ENCODE peak calls at places on chromosomes 16 and 17, in four cellular contexts. H is HepG2, P is HCT116, M is K562. W is an unnamed sample.

GRCh38 chr17:44655983-44656700 is at the start of gene MEIOC:
- DNase-seq in H (no peak), M (no peak), P (no peak), W (peak; percentile 97)

GRCh38 chr17:32564325-32564724 is 77.5 kb downstream of the CDK5R1 start:
- DNase-seq in M (no peak), P (no peak), H (no peak), W (no peak)

GRCh38 chr17:79154446-79154845 is 79.8 kb downstream of the ENGASE start:
- DNase-seq in M (no peak), P (no peak), H (no peak), W (peak; percentile 70)

GRCh38 chr16:72285728-72286127 is 113.8 kb upstream of the PMFBP1 start:
- DNase-seq in H (no peak), P (no peak), M (no peak), W (no peak)

GRCh38 chr17:42054101-42054500 is 3.7 kb upstream of the C17orf113 start:
- DNase-seq in H (no peak), P (no peak), M (no peak), W (no peak)

GRCh38 chr17:64580384-64581307 is 73.9 kb downstream of the CEP95 start:
- DNase-seq in M (no peak), H (no peak), P (no peak), W (no peak)

GRCh38 chr16:59324462-59324861 is 590.3 kb upstream of the GOT2 start:
- DNase-seq in M (no peak), P (no peak), H (no peak), W (no peak)

GRCh38 chr17:28381141-28381825 is 9.8 kb downstream of the SARM1 start:
- DNase-seq in H (no peak), M (no peak), P (no peak), W (no peak)

GRCh38 chr16:58098207-58099096 is 30.7 kb downstream of the CFAP20 start:
- DNase-seq in M (no peak), P (no peak), H (no peak), W (no peak)

GRCh38 chr16:15033309-15033707 is 22.6 kb downstream of the NTAN1 start:
- DNase-seq in M (no peak), H (no peak), P (no peak), W (peak; percentile 72)

GRCh38 chr17:8628609-8629169 is 1.8 kb downstream of the MYH10 start:
- DNase-seq in H (no peak), P (no peak), M (peak; percentile 60), W (peak; percentile 43)

GRCh38 chr17:17567631-17568030 is 23.9 kb downstream of the PEMT start:
- DNase-seq in M (no peak), P (no peak), H (no peak), W (peak; percentile 65)

GRCh38 chr16:52384378-52384777 is 162.6 kb downstream of the TOX3 start:
- DNase-seq in M (no peak), H (peak; percentile 63), P (no peak), W (no peak)

GRCh38 chr17:77738666-77739531 is 219.6 kb upstream of the TNRC6C start:
- DNase-seq in M (no peak), P (no peak), H (no peak), W (no peak)

GRCh38 chr16:86868746-86869145 is 290.4 kb downstream of the FOXL1 start:
- DNase-seq in M (no peak), H (no peak), P (no peak), W (no peak)

GRCh38 chr16:19410435-19411153 is 7.1 kb upstream of the TMC5 start:
- DNase-seq in M (no peak), H (no peak), P (no peak), W (peak; percentile 76)

GRCh38 chr16:71311553-71312158 is 22.5 kb upstream of the CMTR2 start:
- DNase-seq in M (peak; percentile 44), P (no peak), H (peak; percentile 54), W (peak; percentile 61)

GRCh38 chr16:28497386-28497785 is 2.9 kb downstream of the APOBR start:
- DNase-seq in M (no peak), P (no peak), H (no peak), W (no peak)

GRCh38 chr17:55545765-55546164 is 34.5 kb upstream of the SMIM36 start:
- DNase-seq in M (no peak), H (no peak), P (no peak), W (no peak)

GRCh38 chr17:6555331-6556120 is 829 bp downstream of the PITPNM3 start:
- DNase-seq in P (no peak), M (no peak), H (no peak), W (peak; percentile 60)

GRCh38 chr16:73268311-73268997 is 220.5 kb upstream of the ZFHX3 start:
- DNase-seq in P (no peak), M (no peak), H (peak; percentile 12), W (peak; percentile 46)

GRCh38 chr17:4514779-4515178 is 16.1 kb downstream of the SPNS2 start:
- DNase-seq in P (no peak), H (no peak), M (no peak), W (no peak)

GRCh38 chr17:78476973-78477372 is 98.5 kb downstream of the PGS1 start:
- DNase-seq in H (peak; percentile 67), P (no peak), M (no peak), W (no peak)

GRCh38 chr16:72848759-72849664 is 198.9 kb downstream of the ZFHX3 start:
- DNase-seq in M (no peak), H (no peak), P (peak; percentile 56), W (peak; percentile 82)

GRCh38 chr17:77691216-77692085 is 267.1 kb upstream of the TNRC6C start:
- DNase-seq in M (no peak), P (no peak), H (no peak), W (peak; percentile 69)

GRCh38 chr16:8660841-8661301 is 13.5 kb upstream of the ABAT start:
- DNase-seq in H (peak; percentile 71), M (peak; percentile 52), P (peak; percentile 62), W (peak; percentile 81)

GRCh38 chr17:13647551-13647950 is 45.8 kb upstream of the HS3ST3A1 start:
- DNase-seq in H (no peak), M (no peak), P (no peak), W (no peak)

GRCh38 chr17:44349553-44350070 is 4.5 kb downstream of the GRN start:
- DNase-seq in M (no peak), H (no peak), P (no peak), W (no peak)

GRCh38 chr16:50102046-50102756 is 36.4 kb downstream of the HEATR3 start:
- DNase-seq in H (no peak), M (no peak), P (no peak), W (no peak)

GRCh38 chr17:72565006-72565405 is 444.2 kb downstream of the SOX9 start:
- DNase-seq in P (no peak), M (no peak), H (no peak), W (no peak)

DNA sequence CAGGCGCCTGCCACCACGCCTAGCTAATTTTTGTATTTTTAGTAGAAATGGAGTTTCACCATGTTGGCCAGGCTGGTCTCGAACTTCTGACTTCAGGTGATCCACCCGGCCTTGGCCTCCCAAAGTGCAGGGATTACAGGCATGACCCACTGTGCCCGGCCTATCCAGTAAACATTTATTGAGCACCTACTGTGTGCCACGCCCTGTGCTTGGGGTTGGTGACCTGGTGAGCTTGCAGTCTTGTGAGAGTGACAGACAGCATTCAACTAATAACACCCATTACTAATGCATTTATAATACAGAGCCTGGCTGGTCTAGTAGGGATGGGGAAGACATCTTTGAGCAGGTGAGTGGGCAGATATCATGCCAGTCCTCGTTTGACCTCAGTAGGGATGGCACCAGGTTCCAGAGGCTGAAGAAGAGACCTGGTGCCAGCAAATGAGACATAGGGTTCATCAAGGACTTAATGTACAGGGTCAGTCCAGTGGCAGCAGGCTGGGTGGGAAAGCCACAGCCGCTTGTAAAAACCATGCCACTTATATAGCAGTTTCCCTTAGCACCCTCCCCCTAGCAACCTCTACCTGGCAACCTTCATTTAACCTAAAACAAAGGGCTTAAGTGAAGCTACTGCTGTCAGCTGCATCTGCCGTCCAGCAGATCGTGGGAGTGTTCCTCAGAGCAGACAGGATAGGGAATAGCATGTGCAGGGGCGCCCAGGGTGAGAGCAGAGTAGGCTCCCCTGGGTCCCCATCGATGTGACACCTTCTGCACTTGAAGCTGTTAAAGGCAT is 112.9 kb downstream of the SOCS1 start:
- DNase-seq in P (no peak), H (no peak), M (no peak), W (no peak)
- TF ChIP-seq ELF1 in P (no peak), H (no peak), M (no peak), W (no peak)

DNA sequence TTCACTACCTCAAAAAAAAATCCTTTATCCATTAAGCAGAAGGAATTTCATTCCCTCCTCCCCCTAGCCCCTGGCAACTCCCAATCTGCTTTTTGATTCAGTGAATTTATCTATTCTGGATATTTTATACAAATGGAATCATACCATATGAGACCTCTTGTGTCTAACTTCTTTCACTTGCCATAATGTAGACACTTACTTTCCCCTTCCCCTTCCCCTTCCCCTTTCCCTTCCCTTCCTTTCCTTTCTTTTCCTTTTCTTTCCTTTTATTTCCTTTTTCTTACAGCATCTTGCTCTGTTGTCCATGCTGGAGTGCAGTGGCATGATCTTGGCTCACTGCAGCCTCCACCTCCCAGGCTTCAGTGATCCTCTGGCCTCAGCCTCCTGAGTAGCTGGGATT is 50.5 kb downstream of the PSMD12 start:
- DNase-seq in H (no peak), M (no peak), P (no peak), W (no peak)
- TF ChIP-seq ELF1 in H (no peak), M (no peak), P (no peak), W (no peak)

GRCh38 chr17:48626470-48627241 is 498 bp upstream of the HOXB9 start:
- DNase-seq in H (no peak), M (peak; percentile 96), P (peak; percentile 88), W (no peak)
- TF ChIP-seq ELF1 in H (no peak), M (no peak), P (no peak), W (no peak)

GRCh38 chr17:81158688-81159590 is 6.4 kb upstream of the PVALEF start:
- DNase-seq in H (no peak), M (no peak), P (no peak), W (no peak)

GRCh38 chr17:81159611-81160265 is 5.6 kb upstream of the PVALEF start:
- DNase-seq in P (no peak), M (no peak), H (no peak), W (no peak)

GRCh38 chr17:81161536-81161935 is 3.8 kb upstream of the PVALEF start:
- DNase-seq in M (no peak), P (no peak), H (no peak), W (no peak)

GRCh38 chr17:81160747-81161453 is 4.4 kb upstream of the PVALEF start:
- DNase-seq in M (no peak), H (no peak), P (no peak), W (no peak)

GRCh38 chr17:81160306-81160705 is 5.0 kb upstream of the PVALEF start:
- DNase-seq in P (no peak), M (no peak), H (no peak), W (no peak)
- TF ChIP-seq ELF1 in P (no peak), M (no peak), H (no peak), W (no peak)

W was measured in SK-N-SH.